ENCODE peak calls at places on chromosomes 5 and 9, in seven cellular contexts. Z, B, R, W, T, P and M are unnamed samples.
A peak's percentile ranks its signal among the peaks of the same experiment; 100 is the strongest.

GRCh38 chr5:154194348-154195329 is 4.1 kb downstream of the GALNT10 start:
- DNase-seq in R (no peak), T (no peak), B (no peak), P (no peak), Z (no peak), W (no peak), M (no peak)

GRCh38 chr9:102398205-102398604 is 596.9 kb upstream of the CYLC2 start:
- DNase-seq in R (no peak), B (no peak), P (no peak), Z (no peak), T (no peak), W (no peak), M (no peak)

GRCh38 chr9:21709464-21710058 is 92.9 kb upstream of the MTAP start:
- DNase-seq in Z (peak; percentile 49), R (peak; percentile 36), B (no peak), T (peak; percentile 51), W (peak; percentile 39), P (no peak), M (no peak)

GRCh38 chr9:121887553-121888437 is 205.3 kb downstream of the TTLL11 start:
- DNase-seq in B (no peak), W (no peak), P (no peak), Z (peak; percentile 38), T (no peak), R (no peak), M (no peak)

GRCh38 chr5:39117401-39117800 is 43.2 kb upstream of the RICTOR start:
- DNase-seq in W (no peak), B (no peak), T (no peak), R (no peak), P (no peak), Z (no peak), M (no peak)

GRCh38 chr9:8916771-8917170 is 1117.2 kb upstream of the DMAC1 start:
- DNase-seq in B (no peak), R (no peak), W (no peak), P (no peak), Z (no peak), T (no peak), M (no peak)

GRCh38 chr5:175460560-175460959 is 16.6 kb upstream of the DRD1 start:
- DNase-seq in W (no peak), P (no peak), R (no peak), Z (no peak), T (no peak), B (no peak), M (no peak)

GRCh38 chr9:84744726-84745125 is 75.2 kb downstream of the NTRK2 start:
- DNase-seq in W (no peak), R (no peak), T (no peak), B (no peak), Z (no peak), P (no peak), M (no peak)

GRCh38 chr5:123813937-123814624 is 302.1 kb downstream of the CSNK1G3 start:
- DNase-seq in R (no peak), B (no peak), Z (peak; percentile 88), P (no peak), W (no peak), T (no peak), M (peak; percentile 41)

GRCh38 chr5:24365406-24365805 is 279.4 kb downstream of the CDH10 start:
- DNase-seq in T (no peak), W (no peak), B (no peak), Z (peak; percentile 47), R (no peak), P (no peak), M (no peak)

GRCh38 chr9:109241207-109241606 is 74.2 kb upstream of the FRRS1L start:
- DNase-seq in T (no peak), P (no peak), Z (no peak), R (no peak), W (no peak), B (no peak), M (no peak)

GRCh38 chr5:37839441-37840035 is 303 bp downstream of the GDNF start:
- DNase-seq in B (no peak), Z (peak; percentile 77), R (peak; percentile 57), T (peak; percentile 50), P (no peak), W (no peak), M (no peak)

GRCh38 chr5:71011194-71011792 is 13.8 kb downstream of the NAIP start:
- DNase-seq in P (no peak), R (no peak), W (no peak), B (no peak), T (no peak), Z (no peak), M (no peak)

GRCh38 chr9:20292002-20292401 is 330.3 kb downstream of the MLLT3 start:
- DNase-seq in R (peak; percentile 46), W (no peak), P (no peak), Z (peak; percentile 37), T (no peak), B (no peak), M (no peak)

GRCh38 chr5:62376064-62376463 is 27.6 kb downstream of the DIMT1 start:
- DNase-seq in R (peak; percentile 7), T (no peak), W (no peak), B (no peak), P (peak; percentile 8), Z (no peak), M (no peak)

GRCh38 chr9:110626109-110626829 is 42.3 kb upstream of the MUSK start:
- DNase-seq in B (no peak), W (no peak), T (no peak), Z (peak; percentile 98), P (no peak), R (no peak), M (no peak)

GRCh38 chr9:12884736-12885395 is 110.0 kb downstream of the LURAP1L start:
- DNase-seq in W (no peak), R (peak; percentile 32), T (peak; percentile 9), B (no peak), P (peak; percentile 43), Z (peak; percentile 71), M (peak; percentile 52)

GRCh38 chr5:111583761-111584203 is 71.4 kb upstream of the STARD4 start:
- DNase-seq in R (no peak), B (no peak), W (no peak), T (no peak), Z (peak; percentile 65), P (no peak), M (no peak)

GRCh38 chr9:80952523-80952922 is 736.8 kb downstream of the TLE1 start:
- DNase-seq in R (no peak), T (no peak), W (no peak), Z (no peak), B (no peak), P (no peak), M (no peak)

GRCh38 chr5:132024789-132025402 is 13.4 kb upstream of the ACSL6 start:
- DNase-seq in Z (no peak), T (no peak), P (no peak), W (no peak), B (no peak), R (no peak), M (no peak)

GRCh38 chr9:82601272-82601835 is 461.6 kb downstream of the RASEF start:
- DNase-seq in B (no peak), W (no peak), P (no peak), Z (peak; percentile 83), T (no peak), R (no peak), M (no peak)

GRCh38 chr9:7169717-7170348 is 412.1 kb downstream of the KDM4C start:
- DNase-seq in P (no peak), R (no peak), W (no peak), Z (no peak), B (no peak), T (no peak), M (no peak)

GRCh38 chr5:105573575-105573974 is 2011.0 kb upstream of the NUDT12 start:
- DNase-seq in Z (peak; percentile 11), B (no peak), T (no peak), R (no peak), W (no peak), P (peak; percentile 28), M (peak; percentile 8)

GRCh38 chr5:169746147-169746694 is 109.1 kb downstream of the DOCK2 start:
- DNase-seq in Z (no peak), T (no peak), R (no peak), W (no peak), P (no peak), B (no peak), M (no peak)

GRCh38 chr9:69442486-69442885 is 117.5 kb downstream of the ENTREP1 start:
- DNase-seq in B (no peak), Z (no peak), P (no peak), R (no peak), W (no peak), T (no peak), M (no peak)

GRCh38 chr5:171710451-171711024 is 75.1 kb upstream of the SMIM23 start:
- DNase-seq in Z (no peak), B (no peak), T (no peak), P (no peak), R (no peak), W (no peak), M (no peak)

GRCh38 chr5:9358961-9359686 is 186.8 kb downstream of the SEMA5A start:
- DNase-seq in T (no peak), Z (peak; percentile 59), B (no peak), W (no peak), R (no peak), P (no peak), M (no peak)

GRCh38 chr9:35318741-35319140 is 156.9 kb downstream of the UNC13B start:
- DNase-seq in B (no peak), P (no peak), W (no peak), Z (no peak), T (no peak), R (no peak), M (no peak)
- H3K27ac ChIP-seq in B (no peak overlapping the region), P (no peak overlapping the region), W (no peak overlapping the region), Z (no peak overlapping the region), T (no peak overlapping the region), R (no peak overlapping the region), M (no peak overlapping the region)

DNA sequence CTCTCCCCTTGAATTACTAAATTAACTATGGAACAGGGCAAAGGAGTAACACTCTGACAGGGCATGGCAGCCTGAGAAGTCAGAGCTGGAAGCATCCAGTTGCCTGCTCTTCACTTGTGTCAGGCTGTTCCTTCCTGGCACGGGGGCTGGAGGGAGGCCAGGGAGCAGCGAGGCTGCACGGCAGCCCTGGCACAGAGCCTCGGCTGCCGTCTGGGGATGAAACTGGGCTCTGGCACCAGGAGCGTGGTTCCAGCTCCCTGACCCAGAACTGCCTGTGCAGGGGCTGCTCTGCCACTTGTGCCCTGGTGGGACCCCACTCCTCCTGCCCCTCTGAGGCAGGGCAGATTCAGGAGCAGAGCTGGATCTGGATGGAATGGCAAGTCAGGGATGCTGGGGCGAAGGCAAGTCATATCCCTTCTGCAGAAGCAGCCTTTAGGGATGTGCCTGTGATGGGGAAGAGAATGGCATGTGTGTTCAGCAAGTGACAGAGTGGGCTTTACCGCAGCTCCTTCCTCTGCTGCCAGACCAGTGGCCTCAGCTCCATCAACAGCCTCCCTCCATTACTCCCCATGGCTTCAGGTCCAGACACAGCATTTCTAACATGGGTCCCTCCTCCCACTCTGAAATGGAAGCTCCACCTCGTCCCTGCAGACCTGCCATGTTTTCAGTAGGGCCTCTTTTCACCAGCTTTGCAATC is 42.1 kb upstream of the PDE8B start:
- DNase-seq in B (peak; percentile 52), P (no peak), T (peak; percentile 84), Z (no peak), R (peak; percentile 50), W (no peak), M (no peak)
- H3K27ac ChIP-seq in B (peak overlapping the region; percentile 48), P (no peak overlapping the region), T (no peak overlapping the region), Z (no peak overlapping the region), R (peak overlapping the region; percentile 91), W (no peak overlapping the region), M (no peak overlapping the region)

GRCh38 chr5:135850671-135851070 is 16.2 kb downstream of the SLC25A48 start:
- DNase-seq in B (no peak), W (no peak), T (no peak), P (no peak), R (no peak), Z (no peak), M (no peak)
- H3K27ac ChIP-seq in B (no peak overlapping the region), W (no peak overlapping the region), T (no peak overlapping the region), P (no peak overlapping the region), R (no peak overlapping the region), Z (no peak overlapping the region), M (no peak overlapping the region)

GRCh38 chr9:127528407-127529251 is 77.3 kb downstream of the LRSAM1 start:
- DNase-seq in P (no peak), B (no peak), Z (no peak), W (no peak), T (peak; percentile 74), R (no peak), M (no peak)
- H3K27ac ChIP-seq in P (no peak overlapping the region), B (peak overlapping the region; percentile 47), Z (peak overlapping the region; percentile 60), W (no peak overlapping the region), T (peak overlapping the region; percentile 38), R (peak overlapping the region; percentile 23), M (no peak overlapping the region)